ENCODE peak calls at places on chromosomes 4 and X, in four cellular contexts. N is CD4-positive, CD25-positive, alpha-beta regulatory T cell; W is sigmoid colon; T is HepG2. K is an unnamed sample.
A peak's percentile ranks its signal among the peaks of the same experiment; 100 is the strongest.

GRCh38 chrX:40104649-40105015 is 6.9 kb upstream of the BCOR start:
- DNase-seq in N (peak; percentile 31), W (peak; percentile 80), T (no peak), K (no peak)

GRCh38 chr4:121950680-121951569 is 935 bp downstream of the TRPC3 start:
- DNase-seq in N (peak; percentile 24), W (peak; percentile 67), T (no peak), K (no peak)

GRCh38 chrX:15356444-15356843 is 21.1 kb upstream of the PIGA start:
- DNase-seq in N (no peak), W (no peak), T (no peak), K (no peak)

GRCh38 chr4:51842167-51842553 is 793 bp upstream of the DCUN1D4 start:
- DNase-seq in N (no peak), W (peak; percentile 72), T (no peak), K (no peak)

GRCh38 chrX:13059269-13059668 is 14.8 kb upstream of the FAM9C start:
- DNase-seq in N (no peak), W (no peak), T (no peak), K (no peak)

GRCh38 chr4:32735856-32736590 is 2015.9 kb downstream of the PCDH7 start:
- DNase-seq in N (no peak), W (no peak), T (no peak), K (no peak)

GRCh38 chr4:39846135-39846534 is 131.6 kb downstream of the PDS5A start:
- DNase-seq in N (no peak), W (no peak), T (no peak), K (no peak)

GRCh38 chr4:152729466-152729865 is 49.7 kb upstream of the TMEM154 start:
- DNase-seq in N (no peak), W (no peak), T (no peak), K (no peak)

GRCh38 chr4:184528713-184529112 is 54.4 kb upstream of the IRF2 start:
- DNase-seq in N (no peak), W (no peak), T (no peak), K (no peak)

GRCh38 chrX:128781506-128781905 is 729.3 kb upstream of the ACTRT1 start:
- DNase-seq in N (peak; percentile 48), W (no peak), T (peak; percentile 34), K (no peak)

GRCh38 chr4:8302331-8302730 is 32.8 kb downstream of the HTRA3 start:
- DNase-seq in N (no peak), W (peak; percentile 46), T (no peak), K (no peak)

GRCh38 chr4:1690698-1691097 is 6.6 kb upstream of the FAM53A start:
- DNase-seq in N (no peak), W (peak; percentile 30), T (no peak), K (no peak)

DNA sequence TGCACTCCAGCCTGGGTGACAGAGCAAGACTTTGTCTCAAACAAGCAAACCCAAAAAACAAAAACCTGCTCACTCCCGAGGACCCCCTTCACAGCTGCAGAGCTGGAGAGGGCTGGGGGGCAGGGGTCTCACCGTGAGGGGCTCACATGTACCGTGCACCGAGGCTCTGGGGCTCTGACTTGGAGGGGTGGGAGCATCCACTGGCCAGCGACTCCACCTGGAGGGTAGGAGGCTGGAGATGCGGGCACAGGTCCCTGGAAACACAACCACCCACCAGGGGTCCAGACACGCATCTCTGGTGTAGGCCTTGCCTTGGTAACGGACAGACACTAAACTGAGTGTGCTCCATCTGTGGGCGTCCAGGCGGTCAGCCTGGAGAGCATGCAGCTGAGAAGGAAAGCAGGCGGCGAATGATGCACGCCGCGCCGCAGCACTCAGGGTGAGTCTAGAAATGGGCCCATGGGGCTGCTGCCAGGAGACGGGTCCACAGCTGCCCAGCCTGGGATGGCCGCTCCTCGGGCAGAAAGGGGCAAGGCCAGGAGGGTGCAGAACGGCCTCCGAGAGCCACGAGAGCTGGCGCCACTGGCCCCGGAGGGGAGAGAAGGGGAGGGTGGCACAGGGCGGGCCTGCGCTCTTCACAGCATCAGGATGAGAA is 26.1 kb downstream of the PPP2R3B start:
- DNase-seq in N (no peak), W (no peak), T (no peak), K (no peak)
- H3K36me3 ChIP-seq in N (peaks cover 22% of the 10 kb centered on the region), W (peaks cover 4% of the 10 kb centered on the region), T (peaks cover 2% of the 10 kb centered on the region), K (peaks cover 20% of the 10 kb centered on the region)

GRCh38 chrX:2697741-2698294 is 6.7 kb downstream of the CD99 start:
- DNase-seq in N (no peak), W (no peak), T (no peak), K (no peak)
- H3K4me1 ChIP-seq in N (peaks cover 89% of the 10 kb centered on the region), W (peaks cover 97% of the 10 kb centered on the region), T (peaks cover 33% of the 10 kb centered on the region), K (peaks cover 71% of the 10 kb centered on the region)

DNA sequence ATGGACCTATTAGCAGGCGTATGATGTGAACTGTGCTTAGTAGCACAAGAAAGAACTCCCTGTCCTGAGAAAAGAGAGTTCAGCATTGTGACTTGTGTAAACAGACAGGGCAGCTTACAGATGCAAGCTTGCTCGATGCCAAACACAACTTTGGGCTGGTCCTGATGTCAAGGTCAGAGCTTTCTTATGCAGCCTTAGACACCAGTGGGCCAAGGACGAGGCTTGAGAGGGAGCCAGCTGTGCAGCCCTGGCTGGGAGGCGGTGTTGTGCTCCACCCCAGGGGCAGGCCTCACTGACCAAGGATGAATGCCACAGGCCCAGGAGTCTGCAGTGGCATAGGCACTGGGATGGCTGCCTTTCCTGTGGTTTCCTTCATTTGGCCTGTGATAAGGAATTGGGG is 35.4 kb downstream of the JADE1 start:
- DNase-seq in N (no peak), W (no peak), T (peak; percentile 33), K (no peak)
- H3K36me3 ChIP-seq in N (peaks cover 74% of the 10 kb centered on the region), W (peaks cover 46% of the 10 kb centered on the region), T (peaks cover 30% of the 10 kb centered on the region), K (peaks cover 72% of the 10 kb centered on the region)

GRCh38 chr4:68338625-68339024 is 11.3 kb downstream of the YTHDC1 start:
- DNase-seq in N (no peak), W (no peak), T (no peak), K (no peak)

GRCh38 chr4:68346461-68346860 is 3.4 kb downstream of the YTHDC1 start:
- DNase-seq in N (no peak), W (no peak), T (peak; percentile 49), K (no peak)

GRCh38 chr4:68344785-68345184 is 5.1 kb downstream of the YTHDC1 start:
- DNase-seq in N (no peak), W (no peak), T (no peak), K (no peak)

GRCh38 chr4:68344049-68344448 is 5.8 kb downstream of the YTHDC1 start:
- DNase-seq in N (no peak), W (no peak), T (no peak), K (no peak)

GRCh38 chr4:68342139-68342538 is 7.8 kb downstream of the YTHDC1 start:
- DNase-seq in N (no peak), W (no peak), T (no peak), K (no peak)
- H3K4me1 ChIP-seq in N (peaks cover 82% of the 10 kb centered on the region), W (peaks cover 76% of the 10 kb centered on the region), T (peaks cover 37% of the 10 kb centered on the region), K (peaks cover 28% of the 10 kb centered on the region)

DNA sequence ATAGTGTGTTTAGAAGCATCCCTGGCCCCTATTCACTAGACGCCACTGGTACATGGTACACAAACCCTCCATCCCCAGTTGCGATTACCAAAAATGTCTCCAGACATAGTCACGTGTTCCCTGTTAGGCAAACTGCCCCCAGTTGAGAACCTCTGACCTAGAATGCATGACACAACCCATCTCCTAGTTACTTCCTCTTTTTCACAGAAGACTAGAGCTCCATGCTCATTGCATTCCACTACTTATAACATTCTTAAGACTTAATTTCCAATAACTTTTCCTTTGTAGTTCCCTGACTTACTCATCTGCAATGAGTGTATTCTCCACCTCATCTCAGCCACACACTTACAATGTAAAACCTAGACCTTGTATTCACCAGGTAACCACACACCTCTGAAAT is 68.6 kb downstream of the PRSS12 start:
- DNase-seq in N (no peak), W (no peak), T (no peak), K (no peak)
- H3K36me3 ChIP-seq in N (peaks cover 13% of the 10 kb centered on the region), W (no peaks in the 10 kb centered on the region), T (peaks cover 1% of the 10 kb centered on the region), K (peaks cover 12% of the 10 kb centered on the region)

GRCh38 chr4:2849267-2850140 is 5.9 kb downstream of the ADD1 start:
- DNase-seq in N (no peak), W (no peak), T (no peak), K (no peak)
- H3K4me1 ChIP-seq in N (peaks cover 68% of the 10 kb centered on the region), W (peaks cover 81% of the 10 kb centered on the region), T (peaks cover 88% of the 10 kb centered on the region), K (peaks cover 27% of the 10 kb centered on the region)

DNA sequence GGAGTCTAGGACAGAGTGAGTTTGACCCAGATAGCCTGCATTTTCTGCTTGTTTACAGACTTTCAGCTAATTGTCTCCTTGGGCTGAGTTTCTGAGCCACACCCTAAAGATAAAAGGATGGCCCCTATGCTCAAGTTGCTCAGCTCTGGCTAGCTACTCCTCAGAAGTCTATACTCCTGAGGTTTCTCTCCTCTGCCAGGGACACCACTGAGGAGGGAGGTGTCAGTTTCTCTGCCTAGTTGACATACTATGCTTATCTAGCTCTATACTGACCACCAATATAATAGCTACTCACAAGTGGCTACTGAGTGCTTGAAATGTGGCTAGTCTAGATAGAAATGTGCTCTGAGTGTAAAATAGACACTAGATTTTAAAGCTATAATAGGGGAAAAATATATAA is 23.6 kb downstream of the HADH start:
- DNase-seq in N (no peak), W (no peak), T (no peak), K (no peak)
- H3K36me3 ChIP-seq in N (peaks cover 21% of the 10 kb centered on the region), W (peaks cover 25% of the 10 kb centered on the region), T (peaks cover 10% of the 10 kb centered on the region), K (peaks cover 7% of the 10 kb centered on the region)